ENCODE peak calls at places on chromosomes 11 and 22, in eight cellular contexts. One of them, this sample, is unnamed.

GRCh38 chr11:36333468-36333867 is 37.4 kb downstream of the PRR5L start:
- DNase-seq in cardiac fibroblast: peak
- DNase-seq in AG09309: no peak
- DNase-seq in kidney: no peak
- DNase-seq in IMR-90: peak
- DNase-seq in left lung: no peak
- DNase-seq in endothelial cell: no peak
- DNase-seq in WTC11: no peak
- DNase-seq in this sample: no peak

GRCh38 chr11:123308077-123308476 is 113.0 kb upstream of the CLMP start:
- DNase-seq in cardiac fibroblast: peak
- DNase-seq in AG09309: peak
- DNase-seq in kidney: no peak
- DNase-seq in IMR-90: peak
- DNase-seq in left lung: no peak
- DNase-seq in endothelial cell: no peak
- DNase-seq in WTC11: no peak
- DNase-seq in this sample: no peak

GRCh38 chr22:47367107-47367690 is 604.7 kb downstream of the TBC1D22A start:
- DNase-seq in cardiac fibroblast: no peak
- DNase-seq in AG09309: no peak
- DNase-seq in kidney: no peak
- DNase-seq in IMR-90: no peak
- DNase-seq in left lung: no peak
- DNase-seq in endothelial cell: no peak
- DNase-seq in WTC11: no peak
- DNase-seq in this sample: no peak

GRCh38 chr11:46388619-46389449 is 2.7 kb downstream of the CHRM4 start:
- DNase-seq in cardiac fibroblast: no peak
- DNase-seq in AG09309: no peak
- DNase-seq in kidney: no peak
- DNase-seq in IMR-90: no peak
- DNase-seq in left lung: no peak
- DNase-seq in endothelial cell: no peak
- DNase-seq in WTC11: no peak
- DNase-seq in this sample: no peak

GRCh38 chr11:45208135-45208534 is 61.7 kb downstream of the PRDM11 start:
- DNase-seq in cardiac fibroblast: no peak
- DNase-seq in AG09309: no peak
- DNase-seq in kidney: no peak
- DNase-seq in IMR-90: no peak
- DNase-seq in left lung: no peak
- DNase-seq in endothelial cell: no peak
- DNase-seq in WTC11: no peak
- DNase-seq in this sample: no peak

GRCh38 chr22:40635940-40636379 is 559 bp downstream of the MRTFA start:
- DNase-seq in cardiac fibroblast: no peak
- DNase-seq in AG09309: no peak
- DNase-seq in kidney: no peak
- DNase-seq in IMR-90: no peak
- DNase-seq in left lung: no peak
- DNase-seq in endothelial cell: no peak
- DNase-seq in WTC11: peak
- DNase-seq in this sample: no peak

GRCh38 chr11:126573325-126574076 is 218.0 kb downstream of the ST3GAL4 start:
- DNase-seq in cardiac fibroblast: no peak
- DNase-seq in AG09309: no peak
- DNase-seq in kidney: no peak
- DNase-seq in IMR-90: no peak
- DNase-seq in left lung: no peak
- DNase-seq in endothelial cell: no peak
- DNase-seq in WTC11: peak
- DNase-seq in this sample: no peak

GRCh38 chr11:105609832-105610781 is at the start of gene GRIA4:
- DNase-seq in cardiac fibroblast: peak
- DNase-seq in AG09309: no peak
- DNase-seq in kidney: peak
- DNase-seq in IMR-90: peak
- DNase-seq in left lung: no peak
- DNase-seq in endothelial cell: peak
- DNase-seq in WTC11: peak
- DNase-seq in this sample: no peak

GRCh38 chr22:27724181-27724580 is 77.4 kb downstream of the MN1 start:
- DNase-seq in cardiac fibroblast: no peak
- DNase-seq in AG09309: no peak
- DNase-seq in kidney: no peak
- DNase-seq in IMR-90: no peak
- DNase-seq in left lung: no peak
- DNase-seq in endothelial cell: no peak
- DNase-seq in WTC11: no peak
- DNase-seq in this sample: no peak

GRCh38 chr11:57899378-57899777 is 124.3 kb upstream of the OR9Q1 start:
- DNase-seq in cardiac fibroblast: no peak
- DNase-seq in AG09309: no peak
- DNase-seq in kidney: no peak
- DNase-seq in IMR-90: no peak
- DNase-seq in left lung: no peak
- DNase-seq in endothelial cell: no peak
- DNase-seq in WTC11: no peak
- DNase-seq in this sample: no peak

GRCh38 chr11:118438314-118438931 is 2.1 kb downstream of the KMT2A start:
- DNase-seq in cardiac fibroblast: peak
- DNase-seq in AG09309: peak
- DNase-seq in kidney: no peak
- DNase-seq in IMR-90: peak
- DNase-seq in left lung: peak
- DNase-seq in endothelial cell: peak
- DNase-seq in WTC11: peak
- DNase-seq in this sample: peak

GRCh38 chr11:102523887-102524286 is 6.7 kb downstream of the MMP7 start:
- DNase-seq in cardiac fibroblast: no peak
- DNase-seq in AG09309: no peak
- DNase-seq in kidney: no peak
- DNase-seq in IMR-90: no peak
- DNase-seq in left lung: no peak
- DNase-seq in endothelial cell: no peak
- DNase-seq in WTC11: no peak
- DNase-seq in this sample: no peak

GRCh38 chr11:102318469-102318868 is 1.2 kb downstream of the BIRC3 start:
- DNase-seq in cardiac fibroblast: no peak
- DNase-seq in AG09309: no peak
- DNase-seq in kidney: no peak
- DNase-seq in IMR-90: peak
- DNase-seq in left lung: no peak
- DNase-seq in endothelial cell: no peak
- DNase-seq in WTC11: no peak
- DNase-seq in this sample: no peak

GRCh38 chr11:70763606-70764005 is 365.3 kb downstream of the CTTN start:
- DNase-seq in cardiac fibroblast: no peak
- DNase-seq in AG09309: peak
- DNase-seq in kidney: no peak
- DNase-seq in IMR-90: peak
- DNase-seq in left lung: no peak
- DNase-seq in endothelial cell: no peak
- DNase-seq in WTC11: no peak
- DNase-seq in this sample: no peak

GRCh38 chr11:120752668-120753067 is 241.1 kb downstream of the GRIK4 start:
- DNase-seq in cardiac fibroblast: no peak
- DNase-seq in AG09309: no peak
- DNase-seq in kidney: no peak
- DNase-seq in IMR-90: no peak
- DNase-seq in left lung: no peak
- DNase-seq in endothelial cell: no peak
- DNase-seq in WTC11: no peak
- DNase-seq in this sample: no peak

GRCh38 chr11:120751550-120751949 is 240.0 kb downstream of the GRIK4 start:
- DNase-seq in cardiac fibroblast: no peak
- DNase-seq in AG09309: no peak
- DNase-seq in kidney: no peak
- DNase-seq in IMR-90: no peak
- DNase-seq in left lung: no peak
- DNase-seq in endothelial cell: no peak
- DNase-seq in WTC11: no peak
- DNase-seq in this sample: no peak

GRCh38 chr11:120759046-120759445 is 247.5 kb downstream of the GRIK4 start:
- DNase-seq in cardiac fibroblast: no peak
- DNase-seq in AG09309: no peak
- DNase-seq in kidney: no peak
- DNase-seq in IMR-90: no peak
- DNase-seq in left lung: no peak
- DNase-seq in endothelial cell: no peak
- DNase-seq in WTC11: no peak
- DNase-seq in this sample: no peak

DNA sequence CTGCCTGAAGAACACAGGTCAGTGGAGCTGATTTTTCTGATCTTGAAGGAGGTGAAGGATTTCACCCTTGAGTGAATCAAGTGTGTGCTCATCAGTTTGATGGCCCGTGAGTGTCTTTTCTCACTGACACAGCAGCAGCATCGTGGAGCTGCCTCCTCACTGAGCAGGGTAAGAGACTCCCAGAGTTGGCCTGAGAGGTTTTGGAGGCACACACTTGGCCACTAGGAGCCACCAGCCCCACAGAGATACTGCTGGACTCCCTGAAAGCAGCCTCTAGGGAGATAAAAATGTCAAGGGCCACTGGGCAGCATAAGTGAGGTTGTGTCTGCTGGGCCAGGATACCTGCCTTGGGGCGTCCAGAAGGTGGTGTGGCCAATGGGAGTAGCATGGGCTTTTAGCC is 245.4 kb downstream of the GRIK4 start:
- DNase-seq in cardiac fibroblast: no peak
- DNase-seq in AG09309: no peak
- DNase-seq in kidney: no peak
- DNase-seq in IMR-90: no peak
- DNase-seq in left lung: no peak
- DNase-seq in endothelial cell: no peak
- DNase-seq in WTC11: no peak
- DNase-seq in this sample: no peak
- TF ChIP-seq CTCF in cardiac fibroblast: no peak
- TF ChIP-seq CTCF in AG09309: no peak
- TF ChIP-seq CTCF in kidney: no peak
- TF ChIP-seq CTCF in IMR-90: no peak
- TF ChIP-seq CTCF in left lung: no peak
- TF ChIP-seq CTCF in endothelial cell: no peak
- TF ChIP-seq CTCF in WTC11: no peak
- TF ChIP-seq CTCF in this sample: no peak

GRCh38 chr11:10993186-10993585 is 135.3 kb upstream of the ZBED5 start:
- DNase-seq in cardiac fibroblast: peak
- DNase-seq in AG09309: no peak
- DNase-seq in kidney: no peak
- DNase-seq in IMR-90: peak
- DNase-seq in left lung: no peak
- DNase-seq in endothelial cell: no peak
- DNase-seq in WTC11: no peak
- DNase-seq in this sample: no peak

GRCh38 chr11:10990637-10991036 is 132.8 kb upstream of the ZBED5 start:
- DNase-seq in cardiac fibroblast: no peak
- DNase-seq in AG09309: no peak
- DNase-seq in kidney: no peak
- DNase-seq in IMR-90: no peak
- DNase-seq in left lung: no peak
- DNase-seq in endothelial cell: no peak
- DNase-seq in WTC11: no peak
- DNase-seq in this sample: no peak

GRCh38 chr11:10993640-10994039 is 135.8 kb upstream of the ZBED5 start:
- DNase-seq in cardiac fibroblast: no peak
- DNase-seq in AG09309: no peak
- DNase-seq in kidney: no peak
- DNase-seq in IMR-90: no peak
- DNase-seq in left lung: no peak
- DNase-seq in endothelial cell: no peak
- DNase-seq in WTC11: no peak
- DNase-seq in this sample: no peak

GRCh38 chr11:10991372-10991771 is 133.5 kb upstream of the ZBED5 start:
- DNase-seq in cardiac fibroblast: no peak
- DNase-seq in AG09309: no peak
- DNase-seq in kidney: no peak
- DNase-seq in IMR-90: no peak
- DNase-seq in left lung: no peak
- DNase-seq in endothelial cell: no peak
- DNase-seq in WTC11: no peak
- DNase-seq in this sample: no peak

DNA sequence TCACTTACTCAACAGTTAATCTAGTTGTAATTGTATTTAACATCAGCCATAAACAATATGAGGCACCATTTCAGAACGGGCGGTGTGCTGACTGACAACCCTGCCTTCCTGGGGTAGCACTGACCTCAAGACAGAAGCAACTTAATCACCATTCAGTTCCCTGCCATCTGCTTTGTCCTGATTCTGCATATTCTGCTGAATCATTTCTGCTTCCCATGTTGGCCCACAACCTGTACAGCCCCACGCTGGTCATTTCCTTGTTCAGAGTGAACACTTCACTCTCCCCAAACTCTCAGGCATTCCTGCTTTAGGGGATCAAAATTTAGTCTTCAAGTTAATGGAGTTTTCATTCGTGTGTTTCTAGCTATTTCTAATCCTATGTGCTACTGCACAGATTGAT is 132.3 kb upstream of the ZBED5 start:
- DNase-seq in cardiac fibroblast: no peak
- DNase-seq in AG09309: no peak
- DNase-seq in kidney: no peak
- DNase-seq in IMR-90: no peak
- DNase-seq in left lung: no peak
- DNase-seq in endothelial cell: no peak
- DNase-seq in WTC11: no peak
- DNase-seq in this sample: no peak
- TF ChIP-seq CTCF in cardiac fibroblast: no peak
- TF ChIP-seq CTCF in AG09309: no peak
- TF ChIP-seq CTCF in kidney: no peak
- TF ChIP-seq CTCF in IMR-90: no peak
- TF ChIP-seq CTCF in left lung: no peak
- TF ChIP-seq CTCF in endothelial cell: no peak
- TF ChIP-seq CTCF in WTC11: no peak
- TF ChIP-seq CTCF in this sample: no peak

DNA sequence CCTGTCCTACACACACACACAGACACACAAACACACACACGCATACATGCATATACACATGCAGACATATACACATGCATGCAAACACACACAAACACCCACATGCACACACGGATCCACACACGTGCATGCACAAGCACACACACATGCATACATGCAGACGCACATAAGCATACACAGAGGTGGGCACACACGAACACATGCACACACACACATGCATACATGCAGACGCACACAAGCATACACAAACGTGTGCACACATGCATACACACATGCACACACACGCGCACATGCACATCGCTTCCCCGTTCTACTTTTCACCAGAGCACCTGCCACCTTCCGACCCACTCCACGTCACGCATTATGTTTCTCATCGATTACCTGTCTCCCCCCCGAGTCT is 13.2 kb downstream of the PHF21B start:
- DNase-seq in cardiac fibroblast: no peak
- DNase-seq in AG09309: no peak
- DNase-seq in kidney: no peak
- DNase-seq in IMR-90: no peak
- DNase-seq in left lung: no peak
- DNase-seq in endothelial cell: no peak
- DNase-seq in WTC11: no peak
- DNase-seq in this sample: no peak
- TF ChIP-seq CTCF in cardiac fibroblast: no peak
- TF ChIP-seq CTCF in AG09309: no peak
- TF ChIP-seq CTCF in kidney: no peak
- TF ChIP-seq CTCF in IMR-90: no peak
- TF ChIP-seq CTCF in left lung: no peak
- TF ChIP-seq CTCF in endothelial cell: no peak
- TF ChIP-seq CTCF in WTC11: no peak
- TF ChIP-seq CTCF in this sample: no peak

GRCh38 chr11:133064152-133064877 is 468.0 kb downstream of the OPCML start:
- DNase-seq in cardiac fibroblast: peak
- DNase-seq in AG09309: no peak
- DNase-seq in kidney: peak
- DNase-seq in IMR-90: peak
- DNase-seq in left lung: no peak
- DNase-seq in endothelial cell: peak
- DNase-seq in WTC11: peak
- DNase-seq in this sample: no peak
- TF ChIP-seq CTCF in cardiac fibroblast: peak
- TF ChIP-seq CTCF in AG09309: peak
- TF ChIP-seq CTCF in kidney: peak
- TF ChIP-seq CTCF in IMR-90: peak
- TF ChIP-seq CTCF in left lung: peak
- TF ChIP-seq CTCF in endothelial cell: peak
- TF ChIP-seq CTCF in WTC11: peak
- TF ChIP-seq CTCF in this sample: no peak

This sample was measured in activated B cell treated with CpG ODN at 0.5 μM for 24 hours.